ENCODE peak calls at places on chromosomes 5 and 9, in four cellular contexts. One of them, this sample, is unnamed.

GRCh38 chr9:93218671-93219420 is 34.9 kb downstream of the WNK2 start:
- DNase-seq in HT-29: no peak
- DNase-seq in progenitor cell of endocrine pancreas: no peak
- DNase-seq in CD4-positive, alpha-beta T cell: no peak
- DNase-seq in this sample: no peak

GRCh38 chr5:81750308-81751008 is 439 bp downstream of the SSBP2 start:
- DNase-seq in progenitor cell of endocrine pancreas: no peak
- DNase-seq in HT-29: peak
- DNase-seq in CD4-positive, alpha-beta T cell: peak
- DNase-seq in this sample: peak

GRCh38 chr5:10663531-10664183 is 97.4 kb downstream of the DAP start:
- DNase-seq in HT-29: no peak
- DNase-seq in progenitor cell of endocrine pancreas: no peak
- DNase-seq in CD4-positive, alpha-beta T cell: no peak
- DNase-seq in this sample: no peak

GRCh38 chr5:125295405-125295872 is 549.0 kb upstream of the ZNF608 start:
- DNase-seq in HT-29: peak
- DNase-seq in progenitor cell of endocrine pancreas: no peak
- DNase-seq in CD4-positive, alpha-beta T cell: no peak
- DNase-seq in this sample: no peak

GRCh38 chr9:2620876-2621677 is 510 bp upstream of the VLDLR start:
- DNase-seq in CD4-positive, alpha-beta T cell: no peak
- DNase-seq in progenitor cell of endocrine pancreas: no peak
- DNase-seq in HT-29: peak
- DNase-seq in this sample: peak

GRCh38 chr9:123356851-123357747 is 1.1 kb downstream of the CRB2 start:
- DNase-seq in HT-29: no peak
- DNase-seq in progenitor cell of endocrine pancreas: no peak
- DNase-seq in CD4-positive, alpha-beta T cell: no peak
- DNase-seq in this sample: no peak

GRCh38 chr5:26034813-26035212 is 1003.6 kb downstream of the CDH9 start:
- DNase-seq in progenitor cell of endocrine pancreas: no peak
- DNase-seq in CD4-positive, alpha-beta T cell: no peak
- DNase-seq in HT-29: no peak
- DNase-seq in this sample: no peak

GRCh38 chr5:167759411-167759821 is 532.0 kb upstream of the WWC1 start:
- DNase-seq in HT-29: no peak
- DNase-seq in CD4-positive, alpha-beta T cell: no peak
- DNase-seq in progenitor cell of endocrine pancreas: no peak
- DNase-seq in this sample: peak

GRCh38 chr5:168712280-168712924 is 133.2 kb upstream of the PANK3 start:
- DNase-seq in progenitor cell of endocrine pancreas: no peak
- DNase-seq in CD4-positive, alpha-beta T cell: no peak
- DNase-seq in HT-29: peak
- DNase-seq in this sample: no peak

GRCh38 chr5:133930061-133930823 is 38.2 kb downstream of the C5orf15 start:
- DNase-seq in HT-29: no peak
- DNase-seq in progenitor cell of endocrine pancreas: no peak
- DNase-seq in CD4-positive, alpha-beta T cell: peak
- DNase-seq in this sample: no peak

GRCh38 chr9:116027511-116027910 is 126.1 kb upstream of the PAPPA start:
- DNase-seq in HT-29: no peak
- DNase-seq in CD4-positive, alpha-beta T cell: no peak
- DNase-seq in progenitor cell of endocrine pancreas: no peak
- DNase-seq in this sample: no peak

GRCh38 chr9:90256345-90256744 is 386.3 kb downstream of the DIRAS2 start:
- DNase-seq in HT-29: no peak
- DNase-seq in progenitor cell of endocrine pancreas: no peak
- DNase-seq in CD4-positive, alpha-beta T cell: no peak
- DNase-seq in this sample: no peak

GRCh38 chr5:168747987-168748777 is 169.0 kb upstream of the PANK3 start:
- DNase-seq in CD4-positive, alpha-beta T cell: no peak
- DNase-seq in progenitor cell of endocrine pancreas: peak
- DNase-seq in HT-29: peak
- DNase-seq in this sample: peak

This sample was measured in SW480.